ENCODE peak calls at places on chromosomes 12 and 14, in eight cellular contexts. A is frontal cortex; D is dorsolateral prefrontal cortex; Y is cardiac muscle cell; J is Peyer's patch; Q is NCI-H1694; C is naive B cell; O is activated T-cell treated with anti-CD3 and anti-CD28 coated beads, Interleukin-2, amount 50 U/mL, for 4 hours. R is an unnamed sample.

GRCh38 chr12:123071401-123072304 is 79.2 kb downstream of the PITPNM2 start:
- DNase-seq in A (no peak), D (no peak), Y (no peak), J (no peak), Q (peak; percentile 13), C (no peak), O (no peak), R (no peak)

GRCh38 chr14:72699852-72700257 is 194.0 kb downstream of the DPF3 start:
- DNase-seq in A (no peak), D (no peak), Y (no peak), J (no peak), Q (no peak), C (no peak), O (no peak), R (no peak)

GRCh38 chr12:97112161-97112560 is 205.1 kb downstream of the NEDD1 start:
- DNase-seq in A (no peak), D (no peak), Y (no peak), J (no peak), Q (no peak), C (no peak), O (no peak), R (no peak)

GRCh38 chr12:94507455-94507854 is 47.8 kb upstream of the CEP83 start:
- DNase-seq in A (no peak), D (no peak), Y (no peak), J (no peak), Q (no peak), C (no peak), O (no peak), R (no peak)

GRCh38 chr12:62802981-62803380 is 132.0 kb downstream of the PPM1H start:
- DNase-seq in A (no peak), D (no peak), Y (no peak), J (no peak), Q (no peak), C (no peak), O (no peak), R (peak; percentile 4)

GRCh38 chr14:21612324-21612723 is 22.4 kb downstream of the OR10G2 start:
- DNase-seq in A (no peak), D (no peak), Y (no peak), J (no peak), Q (no peak), C (no peak), O (no peak), R (no peak)

GRCh38 chr12:67928621-67929369 is 60.5 kb upstream of the IFNG-AS1 start:
- DNase-seq in A (no peak), D (no peak), Y (no peak), J (no peak), Q (no peak), C (no peak), O (no peak), R (no peak)

GRCh38 chr12:5723711-5724252 is 221.3 kb downstream of the ANO2 start:
- DNase-seq in A (no peak), D (no peak), Y (peak; percentile 39), J (no peak), Q (no peak), C (no peak), O (no peak), R (no peak)

GRCh38 chr14:103594265-103594664 is 31.5 kb downstream of the COA8 start:
- DNase-seq in A (peak; percentile 58), D (peak; percentile 83), Y (no peak), J (no peak), Q (peak; percentile 72), C (no peak), O (no peak), R (peak; percentile 78)

GRCh38 chr14:54610051-54610977 is 43.4 kb downstream of the SAMD4A start:
- DNase-seq in A (no peak), D (no peak), Y (no peak), J (no peak), Q (no peak), C (no peak), O (no peak), R (no peak)

GRCh38 chr12:109991586-109991985 is 4.6 kb downstream of the GIT2 start:
- DNase-seq in A (no peak), D (no peak), Y (no peak), J (no peak), Q (no peak), C (no peak), O (no peak), R (no peak)

GRCh38 chr14:51692646-51693045 is 40.9 kb downstream of the FRMD6 start:
- DNase-seq in A (no peak), D (no peak), Y (no peak), J (no peak), Q (no peak), C (no peak), O (no peak), R (no peak)

GRCh38 chr14:72578514-72578913 is 315.4 kb downstream of the DPF3 start:
- DNase-seq in A (no peak), D (no peak), Y (no peak), J (no peak), Q (no peak), C (no peak), O (no peak), R (no peak)

GRCh38 chr12:78559441-78559840 is 305.1 kb upstream of the SYT1 start:
- DNase-seq in A (no peak), D (no peak), Y (no peak), J (no peak), Q (no peak), C (no peak), O (no peak), R (no peak)

GRCh38 chr12:79983492-79983891 is 48.6 kb upstream of the PPP1R12A start:
- DNase-seq in A (no peak), D (no peak), Y (no peak), J (no peak), Q (no peak), C (no peak), O (no peak), R (no peak)

GRCh38 chr12:109743076-109743910 is 29.7 kb downstream of the FAM222A start:
- DNase-seq in A (no peak), D (peak; percentile 34), Y (no peak), J (peak; percentile 39), Q (no peak), C (no peak), O (no peak), R (no peak)

GRCh38 chr12:117189725-117190209 is 503 bp downstream of the FBXO21 start:
- DNase-seq in A (peak; percentile 38), D (peak; percentile 63), Y (peak; percentile 54), J (peak; percentile 60), Q (no peak), C (peak; percentile 59), O (peak; percentile 17), R (no peak)

GRCh38 chr14:35215110-35215872 is 76.9 kb upstream of the PSMA6 start:
- DNase-seq in A (peak; percentile 11), D (no peak), Y (peak; percentile 43), J (no peak), Q (no peak), C (peak; percentile 8), O (no peak), R (no peak)

GRCh38 chr12:95339086-95339788 is 121.6 kb downstream of the VEZT start:
- DNase-seq in A (no peak), D (no peak), Y (no peak), J (no peak), Q (no peak), C (no peak), O (no peak), R (no peak)

GRCh38 chr14:61476737-61477410 is 155.5 kb downstream of the PRKCH start:
- DNase-seq in A (no peak), D (no peak), Y (no peak), J (no peak), Q (no peak), C (peak; percentile 88), O (peak; percentile 49), R (no peak)

GRCh38 chr12:54579696-54580333 is 8.6 kb downstream of the PPP1R1A start:
- DNase-seq in A (peak; percentile 56), D (peak; percentile 90), Y (peak; percentile 85), J (peak; percentile 88), Q (peak; percentile 8), C (peak; percentile 62), O (peak; percentile 81), R (peak; percentile 75)

GRCh38 chr14:21168055-21168454 is 12.2 kb upstream of the OR5AU1 start:
- DNase-seq in A (no peak), D (no peak), Y (no peak), J (no peak), Q (no peak), C (no peak), O (no peak), R (no peak)

GRCh38 chr12:58470266-58471010 is 449.9 kb downstream of the LRIG3 start:
- DNase-seq in A (no peak), D (no peak), Y (no peak), J (no peak), Q (no peak), C (no peak), O (no peak), R (no peak)

GRCh38 chr14:101373690-101374295 is 187.5 kb upstream of the DIO3 start:
- DNase-seq in A (no peak), D (no peak), Y (no peak), J (no peak), Q (no peak), C (no peak), O (no peak), R (no peak)

GRCh38 chr12:65508281-65509035 is 230.0 kb downstream of the MSRB3 start:
- DNase-seq in A (no peak), D (no peak), Y (no peak), J (no peak), Q (no peak), C (no peak), O (no peak), R (no peak)

GRCh38 chr12:131061041-131061806 is 107.5 kb downstream of the ADGRD1 start:
- DNase-seq in A (no peak), D (no peak), Y (no peak), J (no peak), Q (no peak), C (no peak), O (no peak), R (no peak)

GRCh38 chr14:85437143-85437542 is 92.8 kb upstream of the FLRT2 start:
- DNase-seq in A (no peak), D (no peak), Y (no peak), J (no peak), Q (no peak), C (no peak), O (no peak), R (no peak)

GRCh38 chr14:75049136-75049535 is 2.1 kb downstream of the MLH3 start:
- DNase-seq in A (no peak), D (no peak), Y (no peak), J (no peak), Q (no peak), C (no peak), O (no peak), R (no peak)

GRCh38 chr12:122661246-122661645 is 41.9 kb downstream of the HCAR2 start:
- DNase-seq in A (no peak), D (no peak), Y (no peak), J (no peak), Q (no peak), C (no peak), O (no peak), R (no peak)

GRCh38 chr12:6195665-6196535 is 4.3 kb upstream of the CD9 start:
- DNase-seq in A (peak; percentile 89), D (peak; percentile 87), Y (peak; percentile 89), J (peak; percentile 92), Q (peak; percentile 90), C (peak; percentile 69), O (peak; percentile 77), R (peak; percentile 78)

GRCh38 chr12:115920395-115921183 is 356.9 kb downstream of the MED13L start:
- DNase-seq in A (no peak), D (no peak), Y (no peak), J (no peak), Q (no peak), C (no peak), O (no peak), R (no peak)

GRCh38 chr12:31952418-31952817 is 6.8 kb upstream of the RESF1 start:
- DNase-seq in A (no peak), D (no peak), Y (no peak), J (no peak), Q (no peak), C (no peak), O (no peak), R (no peak)

GRCh38 chr12:47775100-47775911 is 2.3 kb downstream of the SLC48A1 start:
- DNase-seq in A (no peak), D (peak; percentile 71), Y (no peak), J (no peak), Q (no peak), C (no peak), O (no peak), R (no peak)

GRCh38 chr12:77120156-77120555 is 54.8 kb upstream of the E2F7 start:
- DNase-seq in A (no peak), D (no peak), Y (no peak), J (no peak), Q (no peak), C (no peak), O (no peak), R (no peak)

R was measured in anterior cingulate cortex.